ENCODE peak calls at places on chromosomes 1 and 21, in six cellular contexts. O is stomach, E is esophagus muscularis mucosa, S is neural progenitor cell, U is GM23338, I is Peyer's patch. J is an unnamed sample.

GRCh38 chr1:35326228-35326627 is 57.7 kb downstream of the ZMYM4 start:
- DNase-seq in O (no peak), E (no peak), S (no peak), U (no peak), I (no peak), J (no peak)

GRCh38 chr1:107254306-107254705 is 113.5 kb downstream of the NTNG1 start:
- DNase-seq in O (no peak), E (no peak), S (peak; percentile 55), U (peak; percentile 60), I (no peak), J (no peak)

GRCh38 chr1:5980314-5981008 is 11.8 kb downstream of the NPHP4 start:
- DNase-seq in O (no peak), E (no peak), S (peak; percentile 84), U (peak; percentile 96), I (no peak), J (peak; percentile 45)

GRCh38 chr21:15430577-15430976 is 299.2 kb upstream of the USP25 start:
- DNase-seq in O (no peak), E (no peak), S (no peak), U (no peak), I (no peak), J (no peak)

GRCh38 chr1:229579101-229579651 is 20.7 kb upstream of the ABCB10 start:
- DNase-seq in O (no peak), E (no peak), S (peak; percentile 66), U (no peak), I (no peak), J (no peak)

GRCh38 chr1:113981962-113982931 is 3.0 kb downstream of the OLFML3 start:
- DNase-seq in O (peak; percentile 50), E (no peak), S (no peak), U (no peak), I (peak; percentile 65), J (no peak)

GRCh38 chr1:15799004-15799867 is 8.2 kb downstream of the UQCRHL start:
- DNase-seq in O (peak; percentile 55), E (no peak), S (no peak), U (peak; percentile 37), I (peak; percentile 77), J (peak; percentile 99)

GRCh38 chr1:214445846-214446614 is 105.4 kb downstream of the PTPN14 start:
- DNase-seq in O (no peak), E (no peak), S (no peak), U (no peak), I (no peak), J (no peak)

GRCh38 chr1:15994081-15994480 is 10.0 kb upstream of the SRARP start:
- DNase-seq in O (no peak), E (no peak), S (no peak), U (no peak), I (no peak), J (no peak)

GRCh38 chr1:204411451-204412245 is at the start of gene PPP1R15B:
- DNase-seq in O (peak; percentile 97), E (peak; percentile 99), S (peak; percentile 99), U (peak; percentile 99), I (peak; percentile 98), J (peak; percentile 95)
- H3K4me1 ChIP-seq in O (peaks cover 28% of the 10 kb centered on the region), E (peaks cover 12% of the 10 kb centered on the region), S (peaks cover 6% of the 10 kb centered on the region), U (peaks cover 2% of the 10 kb centered on the region), I (peaks cover 3% of the 10 kb centered on the region), J (peaks cover 10% of the 10 kb centered on the region)

GRCh38 chr1:84497631-84498278 is 8.4 kb upstream of the SPATA1 start:
- DNase-seq in O (no peak), E (no peak), S (no peak), U (no peak), I (no peak), J (no peak)
- H3K36me3 ChIP-seq in O (peaks cover 67% of the 10 kb centered on the region), E (peaks cover 14% of the 10 kb centered on the region), S (peaks cover 34% of the 10 kb centered on the region), U (peaks cover 16% of the 10 kb centered on the region), I (no peaks in the 10 kb centered on the region), J (peaks cover 87% of the 10 kb centered on the region)

GRCh38 chr1:95061445-95062006 is 11.2 kb downstream of the ALG14 start:
- DNase-seq in O (no peak), E (no peak), S (no peak), U (no peak), I (no peak), J (no peak)

GRCh38 chr1:95057361-95057760 is 15.4 kb downstream of the ALG14 start:
- DNase-seq in O (no peak), E (no peak), S (no peak), U (no peak), I (no peak), J (no peak)

DNA sequence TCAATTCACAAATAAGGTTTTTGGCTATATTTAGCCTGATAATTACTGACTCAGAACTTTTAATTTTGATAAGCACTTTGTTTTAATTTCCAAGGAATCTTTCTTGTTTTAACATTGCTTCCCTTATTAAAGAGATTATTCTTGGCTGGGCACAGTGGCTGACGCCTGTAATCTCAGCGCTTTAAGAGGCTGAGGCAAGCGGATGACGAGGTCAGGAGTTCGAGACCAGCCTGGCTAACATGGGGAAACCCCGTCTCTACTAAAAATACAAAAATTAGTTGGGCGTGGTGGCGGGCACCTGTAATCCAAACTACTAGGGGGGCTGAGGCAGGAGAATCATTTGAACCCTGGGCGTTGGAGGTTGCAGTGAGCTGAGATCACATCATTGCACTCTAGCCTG is 13.8 kb downstream of the ALG14 start:
- DNase-seq in O (no peak), E (no peak), S (no peak), U (no peak), I (no peak), J (no peak)
- TF ChIP-seq CTCF in O (no peak), E (no peak), S (no peak), U (no peak), I (no peak), J (no peak)

GRCh38 chr1:151991663-151992344 is 1.9 kb downstream of the S100A10 start:
- DNase-seq in O (no peak), E (no peak), S (no peak), U (no peak), I (no peak), J (no peak)
- H3K4me1 ChIP-seq in O (peaks cover 72% of the 10 kb centered on the region), E (peaks cover 65% of the 10 kb centered on the region), S (peaks cover 12% of the 10 kb centered on the region), U (peaks cover 41% of the 10 kb centered on the region), I (peaks cover 11% of the 10 kb centered on the region), J (peaks cover 53% of the 10 kb centered on the region)

GRCh38 chr1:44318097-44319088 is 36.7 kb downstream of the ERI3 start:
- DNase-seq in O (no peak), E (no peak), S (peak; percentile 80), U (peak; percentile 95), I (peak; percentile 65), J (no peak)

GRCh38 chr1:44315521-44315920 is 39.5 kb downstream of the ERI3 start:
- DNase-seq in O (no peak), E (no peak), S (peak; percentile 61), U (no peak), I (no peak), J (no peak)

GRCh38 chr1:44313265-44313918 is 41.7 kb downstream of the ERI3 start:
- DNase-seq in O (no peak), E (no peak), S (no peak), U (no peak), I (no peak), J (no peak)

GRCh38 chr1:44314401-44314800 is 40.7 kb downstream of the ERI3 start:
- DNase-seq in O (no peak), E (no peak), S (peak; percentile 26), U (peak; percentile 66), I (no peak), J (no peak)

DNA sequence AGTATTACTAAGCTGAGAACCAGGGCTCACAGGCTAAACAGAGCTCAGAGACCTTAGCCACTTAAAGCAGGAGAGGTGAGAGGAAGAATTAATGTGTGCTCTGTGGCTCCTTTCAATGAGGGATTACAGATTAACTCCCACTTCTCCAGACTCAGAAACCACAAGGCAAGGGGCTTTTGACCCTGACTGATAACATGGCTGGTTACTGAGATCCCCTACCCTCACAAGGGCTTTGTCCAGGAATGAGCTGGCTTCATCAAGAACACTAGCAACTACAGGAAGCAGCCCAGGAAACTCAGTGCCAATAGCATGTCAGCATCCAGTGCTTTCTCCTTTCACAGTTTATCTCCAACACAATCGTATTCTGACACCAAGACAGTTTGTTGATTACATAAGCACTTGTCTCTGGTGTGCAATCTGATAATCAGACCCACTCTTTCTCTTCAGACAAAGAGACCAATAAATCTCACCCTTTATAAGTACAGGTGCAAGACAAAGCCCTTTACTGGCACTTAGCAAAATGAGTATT is 38.8 kb downstream of the ERI3 start:
- DNase-seq in O (no peak), E (no peak), S (peak; percentile 52), U (no peak), I (no peak), J (no peak)
- H3K36me3 ChIP-seq in O (peaks cover 88% of the 10 kb centered on the region), E (peaks cover 12% of the 10 kb centered on the region), S (no peaks in the 10 kb centered on the region), U (peaks cover 6% of the 10 kb centered on the region), I (no peaks in the 10 kb centered on the region), J (peaks cover 59% of the 10 kb centered on the region)

GRCh38 chr1:53821380-53821779 is 16.7 kb downstream of the NDC1 start:
- DNase-seq in O (no peak), E (no peak), S (no peak), U (no peak), I (no peak), J (no peak)
- TF ChIP-seq CTCF in O (no peak), E (no peak), S (no peak), U (no peak), I (no peak), J (no peak)

GRCh38 chr1:169109561-169110134 is 3.2 kb downstream of the ATP1B1 start:
- DNase-seq in O (peak; percentile 87), E (no peak), S (peak; percentile 33), U (peak; percentile 28), I (peak; percentile 86), J (no peak)
- H3K4me1 ChIP-seq in O (peaks cover 60% of the 10 kb centered on the region), E (peaks cover 46% of the 10 kb centered on the region), S (peaks cover 24% of the 10 kb centered on the region), U (peaks cover 60% of the 10 kb centered on the region), I (no peaks in the 10 kb centered on the region), J (peaks cover 56% of the 10 kb centered on the region)

J was measured in RWPE2.